ENCODE peak calls at places on chromosome 19, in six cellular contexts. K is stomach; W is effector CD4-positive, alpha-beta T cell; Y is adipocyte; S is heart right ventricle; G is T-helper 2 cell. T is an unnamed sample.

GRCh38 chr19:18789883-18790565 is 1.1 kb downstream of the COMP start:
- DNase-seq in K (no peak), W (no peak), Y (peak), S (no peak), G (peak), T (no peak)

GRCh38 chr19:39971380-39971841 is 446 bp downstream of the PSMC4 start:
- DNase-seq in K (peak), W (no peak), Y (peak), S (no peak), G (no peak), T (peak)

GRCh38 chr19:44951179-44952159 is 3.7 kb upstream of the CLPTM1 start:
- DNase-seq in K (peak), W (peak), Y (peak), S (peak), G (peak), T (peak)

GRCh38 chr19:47794526-47794925 is 9.8 kb downstream of the TPRX1 start:
- DNase-seq in K (no peak), W (no peak), Y (no peak), S (no peak), G (no peak), T (no peak)

GRCh38 chr19:36605101-36605838 is at the start of gene ZNF382:
- DNase-seq in K (peak), W (peak), Y (peak), S (peak), G (peak), T (peak)

GRCh38 chr19:55406869-55407624 is 541 bp downstream of the UBE2S start:
- DNase-seq in K (peak), W (no peak), Y (peak), S (no peak), G (peak), T (no peak)

GRCh38 chr19:43560687-43561086 is 14.6 kb downstream of the XRCC1 start:
- DNase-seq in K (no peak), W (no peak), Y (no peak), S (no peak), G (no peak), T (no peak)

GRCh38 chr19:7534531-7534980 is 961 bp upstream of the PNPLA6 start:
- DNase-seq in K (peak), W (peak), Y (peak), S (no peak), G (peak), T (peak)

GRCh38 chr19:38990949-38991697 is 15.6 kb upstream of the FBXO17 start:
- DNase-seq in K (no peak), W (no peak), Y (no peak), S (no peak), G (no peak), T (no peak)

GRCh38 chr19:13588953-13589833 is 82.9 kb upstream of the CACNA1A start:
- DNase-seq in K (peak), W (peak), Y (peak), S (peak), G (peak), T (peak)

GRCh38 chr19:53521373-53522202 is 16.4 kb upstream of the ZNF331 start:
- DNase-seq in K (no peak), W (no peak), Y (no peak), S (no peak), G (peak), T (no peak)

GRCh38 chr19:8023371-8023770 is 17.9 kb upstream of the ELAVL1 start:
- DNase-seq in K (no peak), W (no peak), Y (peak), S (no peak), G (no peak), T (no peak)

GRCh38 chr19:28377077-28377476 is 835.9 kb downstream of the UQCRFS1 start:
- DNase-seq in K (no peak), W (no peak), Y (peak), S (no peak), G (peak), T (no peak)

GRCh38 chr19:17565611-17566010 is 10.2 kb downstream of the COLGALT1 start:
- DNase-seq in K (no peak), W (no peak), Y (peak), S (no peak), G (no peak), T (no peak)

GRCh38 chr19:812049-812816 is 9.5 kb downstream of the PLPPR3 start:
- DNase-seq in K (no peak), W (no peak), Y (no peak), S (no peak), G (no peak), T (no peak)

GRCh38 chr19:1069009-1069779 is 2.2 kb downstream of the ARHGAP45 start:
- DNase-seq in K (peak), W (peak), Y (no peak), S (peak), G (peak), T (peak)

GRCh38 chr19:37991841-37992248 is 84.8 kb downstream of the SIPA1L3 start:
- DNase-seq in K (no peak), W (no peak), Y (no peak), S (no peak), G (no peak), T (no peak)

GRCh38 chr19:5578094-5578846 is 10.5 kb upstream of the TINCR start:
- DNase-seq in K (peak), W (peak), Y (peak), S (peak), G (peak), T (peak)

GRCh38 chr19:46661735-46662592 is 982 bp upstream of the DACT3 start:
- DNase-seq in K (peak), W (peak), Y (peak), S (peak), G (peak), T (peak)

GRCh38 chr19:29836409-29836825 is 24.6 kb downstream of the CCNE1 start:
- DNase-seq in K (no peak), W (no peak), Y (no peak), S (no peak), G (peak), T (no peak)

GRCh38 chr19:28646629-28647028 is 566.3 kb downstream of the UQCRFS1 start:
- DNase-seq in K (no peak), W (no peak), Y (no peak), S (no peak), G (no peak), T (no peak)

GRCh38 chr19:4597975-4598671 is 38.6 kb upstream of the SEMA6B start:
- DNase-seq in K (peak), W (no peak), Y (peak), S (peak), G (peak), T (no peak)

GRCh38 chr19:45876411-45877197 is 9.3 kb downstream of the IRF2BP1 start:
- DNase-seq in K (peak), W (no peak), Y (peak), S (peak), G (no peak), T (no peak)

GRCh38 chr19:33723512-33723911 is 73.2 kb upstream of the KCTD15 start:
- DNase-seq in K (no peak), W (no peak), Y (no peak), S (no peak), G (no peak), T (no peak)

GRCh38 chr19:10419646-10420443 is 493 bp upstream of the PDE4A start:
- DNase-seq in K (no peak), W (no peak), Y (peak), S (no peak), G (peak), T (no peak)